ENCODE peak calls at places on chromosomes 16 and 17, in four cellular contexts. N, Q, J and B are unnamed samples.

GRCh38 chr17:68349157-68349556 is 57.9 kb downstream of the ARSG start:
- DNase-seq in N (no peak), Q (no peak), J (no peak), B (no peak)

GRCh38 chr16:12111223-12111622 is 134.7 kb downstream of the SNX29 start:
- DNase-seq in N (no peak), Q (no peak), J (no peak), B (no peak)

GRCh38 chr17:30992551-30992950 is 21.7 kb downstream of the RNF135 start:
- DNase-seq in N (no peak), Q (no peak), J (no peak), B (no peak)

GRCh38 chr17:12967962-12968361 is 49.9 kb downstream of the ELAC2 start:
- DNase-seq in N (no peak), Q (no peak), J (no peak), B (no peak)

GRCh38 chr17:71995570-71995969 is 125.2 kb upstream of the SOX9 start:
- DNase-seq in N (peak), Q (no peak), J (no peak), B (no peak)

GRCh38 chr16:50683689-50684374 is 2.7 kb upstream of the SNX20 start:
- DNase-seq in N (no peak), Q (no peak), J (no peak), B (no peak)

GRCh38 chr17:29566473-29567361 is at the start of gene ABHD15:
- DNase-seq in N (peak), Q (peak), J (peak), B (peak)

GRCh38 chr17:43169561-43170139 is 1.4 kb upstream of the NBR1 start:
- DNase-seq in N (peak), Q (peak), J (no peak), B (peak)

GRCh38 chr17:31308935-31309334 is 4.9 kb downstream of the EVI2B start:
- DNase-seq in N (no peak), Q (no peak), J (no peak), B (no peak)

GRCh38 chr16:69089091-69089912 is 16.2 kb upstream of the HAS3 start:
- DNase-seq in N (peak), Q (peak), J (no peak), B (peak)

GRCh38 chr16:2385441-2385840 is 43.8 kb upstream of the CCNF start:
- DNase-seq in N (peak), Q (no peak), J (no peak), B (peak)

GRCh38 chr17:34358631-34359030 is 2.4 kb downstream of the CCL13 start:
- DNase-seq in N (no peak), Q (no peak), J (no peak), B (no peak)

GRCh38 chr17:27475981-27476895 is 20.0 kb downstream of the KSR1 start:
- DNase-seq in N (no peak), Q (no peak), J (no peak), B (no peak)

GRCh38 chr16:54588026-54588425 is 301.4 kb upstream of the IRX3 start:
- DNase-seq in N (no peak), Q (no peak), J (no peak), B (no peak)

GRCh38 chr16:30555848-30556473 is 2.2 kb downstream of the ZNF764 start:
- DNase-seq in N (no peak), Q (no peak), J (no peak), B (no peak)

GRCh38 chr17:40846515-40847155 is 20.4 kb downstream of the KRT12 start:
- DNase-seq in N (no peak), Q (no peak), J (no peak), B (no peak)

GRCh38 chr17:17495448-17496188 is 577 bp downstream of the RASD1 start:
- DNase-seq in N (peak), Q (no peak), J (peak), B (peak)

GRCh38 chr16:17836868-17837602 is 366.3 kb upstream of the XYLT1 start:
- DNase-seq in N (peak), Q (peak), J (peak), B (peak)

GRCh38 chr16:31301708-31302400 is 42.1 kb downstream of the ITGAM start:
- DNase-seq in N (no peak), Q (no peak), J (no peak), B (no peak)

GRCh38 chr17:44043326-44043725 is 23.1 kb downstream of the LSM12 start:
- DNase-seq in N (peak), Q (no peak), J (no peak), B (no peak)

GRCh38 chr17:13490427-13490826 is 111.3 kb downstream of the HS3ST3A1 start:
- DNase-seq in N (no peak), Q (no peak), J (no peak), B (peak)

GRCh38 chr17:63478814-63479494 is 2.1 kb downstream of the ACE start:
- DNase-seq in N (peak), Q (peak), J (peak), B (peak)

GRCh38 chr17:16977932-16978331 is 6.0 kb upstream of the TNFRSF13B start:
- DNase-seq in N (peak), Q (peak), J (peak), B (peak)

GRCh38 chr17:71601894-71602504 is 518.8 kb upstream of the SOX9 start:
- DNase-seq in N (no peak), Q (no peak), J (no peak), B (no peak)

GRCh38 chr16:1013593-1013900 is 32.0 kb downstream of the SOX8 start:
- DNase-seq in N (no peak), Q (no peak), J (no peak), B (no peak)

GRCh38 chr16:49504023-49504364 is 130.4 kb downstream of the C16orf78 start:
- DNase-seq in N (no peak), Q (no peak), J (no peak), B (no peak)

GRCh38 chr16:60642956-60643355 is 1393.3 kb downstream of the CDH8 start:
- DNase-seq in N (no peak), Q (no peak), J (no peak), B (peak)

GRCh38 chr17:78991906-78992532 is 12.3 kb upstream of the LGALS3BP start:
- DNase-seq in N (no peak), Q (no peak), J (no peak), B (no peak)

GRCh38 chr16:13521356-13521755 is 398.6 kb upstream of the ERCC4 start:
- DNase-seq in N (no peak), Q (no peak), J (no peak), B (peak)

GRCh38 chr16:13529193-13529982 is 390.6 kb upstream of the ERCC4 start:
- DNase-seq in N (no peak), Q (no peak), J (peak), B (peak)

GRCh38 chr16:13527332-13527731 is 392.6 kb upstream of the ERCC4 start:
- DNase-seq in N (no peak), Q (no peak), J (no peak), B (no peak)
- H2BK15ac ChIP-seq in N (no peak), Q (no peak), J (no peak), B (no peak)

GRCh38 chr17:46769531-46770438 is 48.7 kb downstream of the WNT3 start:
- DNase-seq in N (no peak), Q (peak), J (peak), B (no peak)
- H3K56ac ChIP-seq in N (no peak), Q (no peak), J (no peak), B (peak)

GRCh38 chr16:70646260-70647241 is at the start of gene IL34:
- DNase-seq in N (no peak), Q (peak), J (no peak), B (no peak)
- H2BK15ac ChIP-seq in N (no peak), Q (no peak), J (peak), B (no peak)

GRCh38 chr17:73534575-73534940 is 109.7 kb downstream of the SDK2 start:
- DNase-seq in N (no peak), Q (no peak), J (no peak), B (no peak)
- H3K56ac ChIP-seq in N (no peak), Q (no peak), J (no peak), B (peak)

GRCh38 chr16:85172465-85173071 is 60.3 kb upstream of the CIBAR2 start:
- DNase-seq in N (peak), Q (peak), J (peak), B (peak)

GRCh38 chr16:85171809-85172464 is 59.7 kb upstream of the CIBAR2 start:
- DNase-seq in N (no peak), Q (no peak), J (no peak), B (no peak)

GRCh38 chr16:85169333-85170065 is 57.2 kb upstream of the CIBAR2 start:
- DNase-seq in N (no peak), Q (no peak), J (no peak), B (peak)

GRCh38 chr16:85170066-85171003 is 58.1 kb upstream of the CIBAR2 start:
- DNase-seq in N (no peak), Q (no peak), J (no peak), B (no peak)

DNA sequence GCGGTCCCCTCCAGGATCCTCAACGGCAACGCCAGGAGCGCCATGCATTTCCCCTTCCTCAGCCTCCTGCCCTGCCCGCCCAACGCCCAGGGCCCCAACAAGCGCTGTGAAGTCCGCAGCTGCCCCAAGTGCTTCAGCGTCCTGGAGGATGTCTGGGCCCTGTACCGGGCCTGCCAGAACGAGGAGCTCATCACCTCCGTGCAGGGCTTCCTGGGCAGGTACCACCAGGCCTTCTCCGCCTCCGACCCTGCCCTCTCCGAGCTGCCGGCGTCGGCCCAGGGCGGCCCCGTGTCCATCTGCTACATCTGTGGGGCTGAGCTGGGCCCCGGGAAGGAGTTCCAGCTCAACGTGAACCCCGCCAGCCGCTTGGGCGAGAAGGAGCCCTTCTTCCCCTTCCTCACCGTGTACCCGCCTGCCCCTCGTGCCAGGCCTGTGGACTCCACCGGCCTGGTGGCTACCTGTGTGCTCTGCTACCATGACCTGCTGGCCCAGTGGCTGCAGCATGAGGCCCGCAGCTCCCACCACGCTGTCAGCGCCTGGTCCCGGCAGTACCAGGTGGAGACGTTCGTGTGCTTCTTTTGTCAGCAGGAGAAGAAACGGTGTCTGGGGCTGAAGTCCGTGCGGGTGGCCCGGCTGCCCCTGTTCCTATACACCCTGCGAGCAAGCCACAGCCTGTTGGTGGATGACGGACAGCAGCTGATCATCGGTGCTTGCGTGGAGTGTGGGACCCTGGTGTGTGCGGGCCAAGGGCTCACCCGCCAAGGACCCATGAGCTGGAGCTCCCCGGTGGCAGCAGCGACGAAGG is 58.9 kb upstream of the CIBAR2 start:
- DNase-seq in N (no peak), Q (no peak), J (no peak), B (no peak)
- H2BK15ac ChIP-seq in N (peak), Q (no peak), J (no peak), B (no peak)

GRCh38 chr16:57134982-57135381 is 42.6 kb downstream of the CPNE2 start:
- DNase-seq in N (no peak), Q (no peak), J (no peak), B (no peak)

GRCh38 chr16:57132470-57132869 is 40.1 kb downstream of the CPNE2 start:
- DNase-seq in N (no peak), Q (no peak), J (no peak), B (no peak)

GRCh38 chr16:57133101-57133500 is 40.7 kb downstream of the CPNE2 start:
- DNase-seq in N (no peak), Q (no peak), J (no peak), B (no peak)

GRCh38 chr16:57131351-57131970 is 39.1 kb downstream of the CPNE2 start:
- DNase-seq in N (no peak), Q (no peak), J (no peak), B (no peak)

GRCh38 chr16:57133911-57134310 is 41.5 kb downstream of the CPNE2 start:
- DNase-seq in N (no peak), Q (no peak), J (no peak), B (no peak)
- H3K56ac ChIP-seq in N (no peak), Q (no peak), J (no peak), B (no peak)

GRCh38 chr16:3716831-3717234 is 491 bp downstream of the TRAP1 start:
- DNase-seq in N (no peak), Q (no peak), J (no peak), B (peak)
- H2BK15ac ChIP-seq in N (no peak), Q (no peak), J (no peak), B (no peak)